ENCODE peak calls at places on chromosomes 12 and 14, in seven cellular contexts. T is GM12891, Q is SK-N-SH, V is GM12878, Y is K562, B is HepG2, S is H1. E is an unnamed sample.

GRCh38 chr14:103657466-103657865 is 28.5 kb downstream of the KLC1 start:
- DNase-seq in T (no peak), Q (no peak), V (no peak), Y (no peak), B (no peak), S (no peak), E (no peak)

GRCh38 chr12:93741741-93742085 is 64.5 kb downstream of the CRADD start:
- DNase-seq in T (no peak), Q (peak; percentile 51), V (no peak), Y (peak; percentile 21), B (peak; percentile 4), S (peak; percentile 73), E (peak; percentile 8)

GRCh38 chr12:131699434-131699833 is 11.5 kb upstream of the SFSWAP start:
- DNase-seq in T (no peak), Q (no peak), V (no peak), Y (no peak), B (no peak), S (no peak), E (no peak)

GRCh38 chr14:94394594-94395305 is 6.3 kb upstream of the SERPINA1 start:
- DNase-seq in T (no peak), Q (no peak), V (no peak), Y (no peak), B (peak; percentile 74), S (no peak), E (no peak)

GRCh38 chr14:59214702-59215302 is 26.3 kb downstream of the DAAM1 start:
- DNase-seq in T (no peak), Q (no peak), V (peak; percentile 41), Y (no peak), B (no peak), S (no peak), E (no peak)

GRCh38 chr12:124551268-124552144 is 15.9 kb downstream of the NCOR2 start:
- DNase-seq in T (no peak), Q (peak; percentile 47), V (no peak), Y (no peak), B (no peak), S (no peak), E (no peak)

GRCh38 chr12:113197518-113198077 is 12.1 kb downstream of the RITA1 start:
- DNase-seq in T (no peak), Q (no peak), V (no peak), Y (no peak), B (no peak), S (no peak), E (no peak)

GRCh38 chr12:104462325-104462724 is 5.6 kb downstream of the CHST11 start:
- DNase-seq in T (no peak), Q (no peak), V (no peak), Y (no peak), B (no peak), S (no peak), E (no peak)

GRCh38 chr12:124852329-124852831 is 11.3 kb downstream of the SCARB1 start:
- DNase-seq in T (no peak), Q (no peak), V (no peak), Y (no peak), B (peak; percentile 89), S (no peak), E (no peak)

GRCh38 chr12:26028953-26029740 is 70.7 kb downstream of the RASSF8 start:
- DNase-seq in T (no peak), Q (peak; percentile 52), V (no peak), Y (peak; percentile 20), B (peak; percentile 17), S (no peak), E (peak; percentile 10)

GRCh38 chr14:104594310-104595046 is 10.1 kb downstream of the TMEM179 start:
- DNase-seq in T (no peak), Q (peak; percentile 36), V (no peak), Y (no peak), B (no peak), S (no peak), E (no peak)

GRCh38 chr12:128789356-128789929 is 34.3 kb downstream of the SLC15A4 start:
- DNase-seq in T (no peak), Q (no peak), V (no peak), Y (no peak), B (no peak), S (no peak), E (no peak)

GRCh38 chr12:27521066-27521465 is 2.9 kb upstream of the PPFIBP1 start:
- DNase-seq in T (no peak), Q (peak; percentile 31), V (no peak), Y (peak; percentile 14), B (no peak), S (no peak), E (no peak)

GRCh38 chr12:51229116-51229515 is 9.5 kb upstream of the DAZAP2 start:
- DNase-seq in T (no peak), Q (no peak), V (no peak), Y (no peak), B (no peak), S (no peak), E (no peak)

GRCh38 chr14:53470351-53471043 is 317.4 kb upstream of the DDHD1 start:
- DNase-seq in T (no peak), Q (no peak), V (no peak), Y (no peak), B (peak; percentile 12), S (no peak), E (no peak)
- TF ChIP-seq POLR2AphosphoS5 in T (no peak), Q (no peak), V (no peak), Y (no peak), B (no peak), S (no peak), E (no peak)

DNA sequence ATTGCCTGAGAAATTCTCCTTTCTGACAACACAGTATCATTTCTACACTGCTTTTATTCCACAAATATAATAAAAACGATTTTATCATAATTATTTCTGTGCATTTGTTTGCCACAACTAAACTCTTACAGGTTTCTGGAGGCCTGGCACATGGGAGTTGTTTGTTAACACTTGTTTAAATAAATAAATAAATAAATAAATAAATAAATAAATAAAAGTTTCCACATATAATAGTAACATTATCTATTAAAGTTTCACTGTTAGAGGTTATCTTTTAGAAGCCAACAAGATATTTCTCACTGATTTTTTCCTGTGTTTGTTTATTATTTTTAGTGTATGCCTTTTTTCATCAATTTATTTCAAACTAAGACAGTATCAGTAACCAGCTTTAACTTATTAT is 323.3 kb downstream of the FOXG1 start:
- DNase-seq in T (no peak), Q (no peak), V (no peak), Y (no peak), B (no peak), S (no peak), E (no peak)
- TF ChIP-seq TAF1 in T (no peak), Q (no peak), V (no peak), Y (no peak), B (no peak), S (no peak), E (no peak)

GRCh38 chr14:89572566-89573398 is 155.7 kb upstream of the FOXN3 start:
- DNase-seq in T (no peak), Q (no peak), V (no peak), Y (no peak), B (no peak), S (no peak), E (no peak)
- TF ChIP-seq POLR2AphosphoS5 in T (no peak), Q (no peak), V (no peak), Y (no peak), B (no peak), S (no peak), E (no peak)

DNA sequence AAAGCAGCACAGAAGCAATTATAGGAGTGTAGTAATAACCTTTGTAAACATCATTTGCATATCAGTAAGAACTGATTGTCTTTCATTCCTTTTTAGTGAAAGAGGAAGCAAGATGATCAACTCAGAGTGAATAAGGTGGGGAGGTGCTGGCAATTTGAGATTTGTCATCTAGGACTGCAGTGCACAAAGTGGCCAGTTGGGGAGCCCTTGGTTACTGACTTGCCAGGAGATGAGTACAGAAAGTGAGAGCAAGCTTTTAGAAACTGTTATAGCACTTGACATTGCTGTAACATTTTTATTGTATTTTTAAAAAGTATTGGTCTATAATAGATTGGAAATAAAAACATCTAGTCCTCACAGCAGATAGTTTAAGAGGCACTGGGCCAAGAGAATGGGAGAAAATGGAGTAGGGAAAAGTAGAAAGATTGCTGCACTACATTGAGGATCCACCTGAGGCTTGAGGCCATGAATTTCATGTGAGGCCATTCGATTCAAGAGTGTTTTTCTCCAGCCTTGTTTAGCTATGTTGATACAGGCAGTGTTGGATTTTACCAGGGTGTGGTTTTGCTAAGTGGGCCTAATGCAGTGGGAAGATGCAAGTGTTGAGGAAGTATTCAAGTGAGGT is 98.2 kb downstream of the SNAPC1 start:
- DNase-seq in T (peak; percentile 59), Q (peak; percentile 65), V (peak; percentile 44), Y (peak; percentile 54), B (peak; percentile 34), S (no peak), E (peak; percentile 40)
- TF ChIP-seq TAF1 in T (no peak), Q (no peak), V (no peak), Y (no peak), B (no peak), S (no peak), E (no peak)

GRCh38 chr12:23204933-23205778 is 580.2 kb downstream of the ETNK1 start:
- DNase-seq in T (peak; percentile 5), Q (peak; percentile 43), V (peak; percentile 27), Y (peak; percentile 68), B (peak; percentile 54), S (no peak), E (peak; percentile 5)
- TF ChIP-seq POLR2AphosphoS5 in T (no peak), Q (no peak), V (no peak), Y (no peak), B (no peak), S (no peak), E (no peak)

GRCh38 chr12:76464636-76465166 is 94.9 kb downstream of the OSBPL8 start:
- DNase-seq in T (no peak), Q (no peak), V (no peak), Y (no peak), B (no peak), S (no peak), E (no peak)
- TF ChIP-seq TAF1 in T (no peak), Q (no peak), V (no peak), Y (no peak), B (no peak), S (no peak), E (no peak)

GRCh38 chr12:6212086-6212485 is 11.9 kb downstream of the CD9 start:
- DNase-seq in T (no peak), Q (no peak), V (no peak), Y (no peak), B (no peak), S (no peak), E (no peak)

GRCh38 chr12:6214633-6215032 is 14.4 kb downstream of the CD9 start:
- DNase-seq in T (no peak), Q (no peak), V (no peak), Y (no peak), B (no peak), S (no peak), E (no peak)

GRCh38 chr12:6213969-6214368 is 13.8 kb downstream of the CD9 start:
- DNase-seq in T (no peak), Q (no peak), V (no peak), Y (no peak), B (no peak), S (no peak), E (no peak)

GRCh38 chr12:6208140-6208539 is 7.9 kb downstream of the CD9 start:
- DNase-seq in T (no peak), Q (no peak), V (no peak), Y (no peak), B (no peak), S (no peak), E (no peak)

DNA sequence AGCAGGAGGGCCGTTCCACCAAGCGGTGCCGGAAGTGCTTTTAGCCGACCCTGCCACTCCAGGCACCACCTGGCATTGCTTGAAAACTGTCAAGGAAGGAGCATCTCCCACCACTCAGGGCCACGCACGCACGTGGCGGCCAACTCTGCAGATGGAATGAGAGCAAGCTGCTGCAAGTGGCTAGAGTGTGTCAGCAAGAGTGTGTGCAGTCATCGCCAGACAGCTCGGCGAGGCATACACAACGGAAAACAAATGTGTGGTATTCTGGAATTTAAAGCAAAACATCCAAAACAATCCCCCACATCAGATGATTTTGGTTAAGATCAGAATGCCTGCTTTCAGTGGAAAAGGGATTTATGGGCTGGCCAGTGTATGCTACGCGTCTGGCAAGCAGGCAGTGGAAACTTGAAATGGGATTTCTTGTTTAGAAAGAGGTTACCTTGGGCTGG is 11.2 kb downstream of the CD9 start:
- DNase-seq in T (no peak), Q (no peak), V (no peak), Y (no peak), B (no peak), S (no peak), E (no peak)
- TF ChIP-seq POLR2AphosphoS5 in T (no peak), Q (peak; percentile 12), V (no peak), Y (no peak), B (no peak), S (no peak), E (no peak)